ENCODE peak calls at places on chromosomes 1 and 21, in four cellular contexts. One of them, this sample, is unnamed.

GRCh38 chr1:245074232-245074747 is 80.5 kb upstream of the KIF26B start:
- DNase-seq in GM12878: no peak
- DNase-seq in endothelial cell of umbilical vein: peak; percentile 7
- DNase-seq in K562: no peak
- DNase-seq in this sample: peak; percentile 74

GRCh38 chr21:46457801-46458314 is 833 bp upstream of the DIP2A start:
- DNase-seq in endothelial cell of umbilical vein: peak; percentile 49
- DNase-seq in K562: peak; percentile 81
- DNase-seq in GM12878: no peak
- DNase-seq in this sample: peak; percentile 40

GRCh38 chr21:26846036-26846931 is 1.1 kb upstream of the ADAMTS1 start:
- DNase-seq in K562: no peak
- DNase-seq in GM12878: no peak
- DNase-seq in endothelial cell of umbilical vein: peak; percentile 59
- DNase-seq in this sample: peak; percentile 82

GRCh38 chr1:46749921-46750404 is 31.0 kb upstream of the EFCAB14 start:
- DNase-seq in K562: no peak
- DNase-seq in endothelial cell of umbilical vein: no peak
- DNase-seq in GM12878: no peak
- DNase-seq in this sample: no peak

GRCh38 chr1:158103860-158104522 is 76.7 kb upstream of the CD1D start:
- DNase-seq in K562: no peak
- DNase-seq in GM12878: no peak
- DNase-seq in endothelial cell of umbilical vein: no peak
- DNase-seq in this sample: no peak

GRCh38 chr1:231628207-231628876 is 1.8 kb downstream of the DISC1 start:
- DNase-seq in endothelial cell of umbilical vein: peak; percentile 15
- DNase-seq in GM12878: no peak
- DNase-seq in K562: no peak
- DNase-seq in this sample: peak; percentile 37

GRCh38 chr1:119794856-119795255 is 16.4 kb downstream of the REG4 start:
- DNase-seq in GM12878: no peak
- DNase-seq in endothelial cell of umbilical vein: no peak
- DNase-seq in K562: no peak
- DNase-seq in this sample: peak; percentile 82

GRCh38 chr1:37040773-37041172 is 6.5 kb upstream of the GRIK3 start:
- DNase-seq in K562: no peak
- DNase-seq in GM12878: no peak
- DNase-seq in endothelial cell of umbilical vein: no peak
- DNase-seq in this sample: no peak

GRCh38 chr1:32351859-32352745 is 10.2 kb downstream of the FAM229A start:
- DNase-seq in endothelial cell of umbilical vein: peak; percentile 62
- DNase-seq in K562: no peak
- DNase-seq in GM12878: no peak
- DNase-seq in this sample: peak; percentile 45

GRCh38 chr1:57963545-57963944 is 539.7 kb upstream of the DAB1 start:
- DNase-seq in K562: no peak
- DNase-seq in endothelial cell of umbilical vein: no peak
- DNase-seq in GM12878: no peak
- DNase-seq in this sample: no peak

DNA sequence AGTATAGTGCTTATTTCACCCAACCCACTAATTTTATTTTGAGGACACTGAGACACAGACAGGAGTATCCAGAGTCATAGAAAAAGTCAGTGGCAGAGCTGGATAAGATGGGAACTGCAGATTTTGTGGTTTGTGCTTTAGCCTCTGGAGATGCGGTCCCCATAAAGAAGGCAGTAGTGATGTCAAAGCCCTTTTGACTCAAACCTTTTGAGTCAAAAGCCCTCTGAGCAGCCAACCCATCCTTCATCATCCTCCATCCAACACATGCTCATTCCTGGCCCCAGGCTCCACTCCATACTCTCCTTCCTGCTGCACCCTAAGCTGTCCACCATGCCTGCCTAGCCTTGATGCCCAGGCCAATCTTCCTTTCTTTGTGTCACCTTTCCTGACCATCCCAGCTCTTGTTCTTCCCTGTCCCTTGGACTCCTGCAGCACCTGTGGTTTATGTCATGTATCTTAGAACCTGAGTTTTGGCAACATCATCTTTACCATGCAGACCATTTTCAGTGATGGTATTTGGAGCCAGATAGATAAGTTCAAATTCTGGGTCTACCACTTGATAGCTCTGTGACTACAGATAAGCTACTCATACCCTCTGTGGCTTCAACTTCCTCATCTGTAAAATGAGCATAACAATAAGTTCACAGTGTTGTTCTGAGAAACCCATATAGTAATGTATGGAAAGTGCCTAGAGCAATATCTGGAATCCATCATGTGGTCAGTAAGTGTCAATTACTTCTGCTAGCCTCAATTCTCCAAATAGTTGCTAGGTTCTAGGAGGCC is 20.1 kb downstream of the SLAMF1 start:
- DNase-seq in GM12878: no peak
- DNase-seq in K562: no peak
- DNase-seq in endothelial cell of umbilical vein: no peak
- DNase-seq in this sample: no peak
- TF ChIP-seq POLR2A in GM12878: peak; percentile 76
- TF ChIP-seq POLR2A in K562: no peak
- TF ChIP-seq POLR2A in endothelial cell of umbilical vein: no peak
- TF ChIP-seq POLR2A in this sample: no peak

GRCh38 chr1:91550961-91551360 is 50.3 kb downstream of the CDC7 start:
- DNase-seq in GM12878: no peak
- DNase-seq in endothelial cell of umbilical vein: no peak
- DNase-seq in K562: no peak
- DNase-seq in this sample: no peak

GRCh38 chr1:91552596-91552995 is 51.9 kb downstream of the CDC7 start:
- DNase-seq in endothelial cell of umbilical vein: no peak
- DNase-seq in GM12878: no peak
- DNase-seq in K562: no peak
- DNase-seq in this sample: no peak

GRCh38 chr1:91555074-91555730 is 54.6 kb downstream of the CDC7 start:
- DNase-seq in endothelial cell of umbilical vein: peak; percentile 64
- DNase-seq in GM12878: no peak
- DNase-seq in K562: no peak
- DNase-seq in this sample: peak; percentile 54

GRCh38 chr1:91552091-91552490 is 51.4 kb downstream of the CDC7 start:
- DNase-seq in K562: no peak
- DNase-seq in endothelial cell of umbilical vein: no peak
- DNase-seq in GM12878: no peak
- DNase-seq in this sample: peak; percentile 43

DNA sequence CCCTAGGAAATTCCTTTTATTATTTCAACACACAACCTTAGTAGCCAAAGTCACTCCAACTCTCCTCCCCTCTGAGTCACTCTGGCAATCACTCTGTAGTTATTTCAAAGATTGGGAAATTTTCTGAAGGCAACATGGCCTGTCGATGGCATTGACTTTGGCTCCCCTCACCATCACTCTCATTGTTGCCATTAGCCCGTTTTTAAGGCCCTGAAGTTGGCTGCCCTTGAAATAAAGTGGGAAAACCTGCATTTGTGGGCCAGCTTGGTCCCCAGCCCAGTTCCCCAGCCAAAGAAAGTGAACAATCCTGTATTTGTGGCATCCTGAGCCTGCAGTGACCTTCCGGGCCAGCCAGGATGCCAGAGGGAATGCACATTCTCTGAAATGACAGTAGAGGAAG is 52.5 kb downstream of the CDC7 start:
- DNase-seq in K562: no peak
- DNase-seq in GM12878: no peak
- DNase-seq in endothelial cell of umbilical vein: no peak
- DNase-seq in this sample: peak; percentile 80
- TF ChIP-seq FOS in K562: no peak
- TF ChIP-seq FOS in GM12878: no peak
- TF ChIP-seq FOS in endothelial cell of umbilical vein: no peak
- TF ChIP-seq FOS in this sample: peak; percentile 69

GRCh38 chr1:172394167-172394751 is 26.2 kb upstream of the C1orf105 start:
- DNase-seq in GM12878: peak; percentile 88
- DNase-seq in endothelial cell of umbilical vein: no peak
- DNase-seq in K562: no peak
- DNase-seq in this sample: peak; percentile 22
- H2AFZ ChIP-seq in GM12878: peak overlapping the region; percentile 12
- H2AFZ ChIP-seq in endothelial cell of umbilical vein: no peak overlapping the region
- H2AFZ ChIP-seq in K562: no peak overlapping the region
- H2AFZ ChIP-seq in this sample: no peak overlapping the region

GRCh38 chr1:53326088-53326597 is 1.7 kb downstream of the LRP8 start:
- DNase-seq in endothelial cell of umbilical vein: peak; percentile 81
- DNase-seq in GM12878: peak; percentile 73
- DNase-seq in K562: peak; percentile 99
- DNase-seq in this sample: peak; percentile 77

GRCh38 chr1:53326598-53327182 is 1.2 kb downstream of the LRP8 start:
- DNase-seq in K562: peak; percentile 50
- DNase-seq in GM12878: no peak
- DNase-seq in endothelial cell of umbilical vein: peak; percentile 31
- DNase-seq in this sample: no peak

GRCh38 chr1:53324321-53324720 is 3.5 kb downstream of the LRP8 start:
- DNase-seq in endothelial cell of umbilical vein: no peak
- DNase-seq in K562: no peak
- DNase-seq in GM12878: no peak
- DNase-seq in this sample: no peak

GRCh38 chr1:53324728-53325297 is 3.1 kb downstream of the LRP8 start:
- DNase-seq in GM12878: no peak
- DNase-seq in K562: no peak
- DNase-seq in endothelial cell of umbilical vein: no peak
- DNase-seq in this sample: peak; percentile 17

GRCh38 chr1:53325326-53326087 is 2.4 kb downstream of the LRP8 start:
- DNase-seq in endothelial cell of umbilical vein: peak; percentile 6
- DNase-seq in K562: no peak
- DNase-seq in GM12878: no peak
- DNase-seq in this sample: no peak
- TF ChIP-seq POLR2A in endothelial cell of umbilical vein: no peak
- TF ChIP-seq POLR2A in K562: no peak
- TF ChIP-seq POLR2A in GM12878: no peak
- TF ChIP-seq POLR2A in this sample: no peak

DNA sequence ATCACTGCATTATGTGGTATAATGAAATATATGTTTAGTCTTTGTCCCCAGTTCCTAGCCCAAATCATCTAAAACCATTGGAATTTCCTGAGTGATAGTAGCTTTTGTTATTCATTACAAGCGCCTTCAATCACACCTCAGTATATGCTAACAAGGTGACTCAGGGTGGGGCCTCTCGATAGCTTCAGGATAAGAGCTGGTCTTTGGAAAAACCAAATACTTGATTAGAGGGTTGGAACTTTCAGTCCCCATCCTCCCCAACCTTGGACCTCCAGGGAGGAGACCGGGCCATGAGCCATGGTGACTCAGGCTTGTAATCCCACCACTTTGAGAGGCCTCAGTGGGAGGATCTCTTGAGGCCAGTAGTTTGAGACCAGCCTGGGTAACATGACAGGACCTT is 5.1 kb upstream of the BRDT start:
- DNase-seq in endothelial cell of umbilical vein: no peak
- DNase-seq in K562: no peak
- DNase-seq in GM12878: no peak
- DNase-seq in this sample: no peak
- TF ChIP-seq FOS in endothelial cell of umbilical vein: no peak
- TF ChIP-seq FOS in K562: no peak
- TF ChIP-seq FOS in GM12878: no peak
- TF ChIP-seq FOS in this sample: no peak

GRCh38 chr21:34670962-34671348 is 2.2 kb downstream of the CLIC6 start:
- DNase-seq in endothelial cell of umbilical vein: no peak
- DNase-seq in K562: no peak
- DNase-seq in GM12878: no peak
- DNase-seq in this sample: no peak
- H2AFZ ChIP-seq in endothelial cell of umbilical vein: no peak overlapping the region
- H2AFZ ChIP-seq in K562: no peak overlapping the region
- H2AFZ ChIP-seq in GM12878: no peak overlapping the region
- H2AFZ ChIP-seq in this sample: no peak overlapping the region